ENCODE peak calls at places on chromosomes 16 and 17, in ten cellular contexts. B is A673; V is coronary artery; Y is activated CD8-positive, alpha-beta T cell treated with anti-CD3 and anti-CD28 coated beads for 36 hours; Q is mammary epithelial cell; G is fibroblast of mammary gland; F is hepatocyte; C is psoas muscle; S is OCI-LY7; U is right lobe of liver. N is an unnamed sample.
A peak's percentile ranks its signal among the peaks of the same experiment; 100 is the strongest.

GRCh38 chr17:35986643-35987042 is at the start of gene CCL14:
- DNase-seq in U (no peak), B (no peak), F (no peak), Q (no peak), V (no peak), Y (no peak), S (no peak), G (no peak), C (no peak), N (no peak)

GRCh38 chr16:23304620-23305019 is 2.5 kb downstream of the SCNN1B start:
- DNase-seq in G (no peak), Y (no peak), C (no peak), S (no peak), U (no peak), F (no peak), B (no peak), V (no peak), Q (no peak), N (no peak)

GRCh38 chr16:81843243-81843582 is 64.1 kb downstream of the PLCG2 start:
- DNase-seq in V (no peak), G (no peak), U (no peak), Q (no peak), C (no peak), S (no peak), F (no peak), B (no peak), Y (no peak), N (no peak)

GRCh38 chr17:6831662-6832263 is at the start of gene TEKT1:
- DNase-seq in S (no peak), V (peak; percentile 77), Y (peak; percentile 79), F (peak; percentile 88), C (peak; percentile 76), U (peak; percentile 92), B (peak; percentile 60), G (peak; percentile 74), Q (peak; percentile 76), N (peak; percentile 77)

GRCh38 chr16:17578921-17579876 is 108.4 kb upstream of the XYLT1 start:
- DNase-seq in G (peak; percentile 85), B (peak; percentile 56), Q (peak; percentile 60), F (peak; percentile 85), U (no peak), C (no peak), Y (peak; percentile 71), V (no peak), S (peak; percentile 71), N (peak; percentile 82)

GRCh38 chr17:60969500-60970037 is 291.9 kb downstream of the BCAS3 start:
- DNase-seq in C (no peak), V (no peak), B (no peak), G (no peak), U (no peak), S (no peak), Q (no peak), Y (no peak), F (no peak), N (no peak)

GRCh38 chr16:3112058-3112880 is at the start of gene ZNF205:
- DNase-seq in G (peak; percentile 73), U (peak; percentile 78), C (peak; percentile 77), V (no peak), B (peak; percentile 89), S (no peak), Q (peak; percentile 71), F (peak; percentile 89), Y (no peak), N (peak; percentile 93)

GRCh38 chr17:51734462-51734861 is 424.1 kb downstream of the CA10 start:
- DNase-seq in G (no peak), V (no peak), U (no peak), F (no peak), Q (no peak), Y (peak; percentile 31), C (no peak), B (no peak), S (no peak), N (no peak)

GRCh38 chr16:78988361-78988992 is 612.1 kb downstream of the MAF start:
- DNase-seq in F (no peak), Q (no peak), C (no peak), U (no peak), V (no peak), S (no peak), G (no peak), Y (no peak), B (peak; percentile 13), N (peak; percentile 11)

GRCh38 chr16:29992371-29992967 is 2.9 kb downstream of the HIRIP3 start:
- DNase-seq in G (peak; percentile 38), Q (no peak), U (peak; percentile 21), F (no peak), B (no peak), V (no peak), C (no peak), Y (no peak), S (no peak), N (no peak)

GRCh38 chr17:15649861-15650391 is 30.4 kb upstream of the FBXW10B start:
- DNase-seq in G (peak; percentile 62), Q (peak; percentile 65), F (peak; percentile 42), Y (no peak), B (peak; percentile 41), U (no peak), S (no peak), V (peak; percentile 79), C (no peak), N (peak; percentile 49)

GRCh38 chr17:67105213-67105612 is 60.9 kb downstream of the CACNG1 start:
- DNase-seq in B (no peak), Q (peak; percentile 70), S (no peak), C (no peak), F (no peak), V (no peak), Y (no peak), U (no peak), G (peak; percentile 81), N (no peak)

GRCh38 chr16:23952128-23953041 is 116.6 kb downstream of the PRKCB start:
- DNase-seq in C (no peak), S (no peak), B (peak; percentile 92), Y (peak; percentile 86), U (no peak), Q (no peak), F (peak; percentile 74), V (peak; percentile 26), G (peak; percentile 1), N (no peak)

GRCh38 chr16:3465911-3466584 is 22.6 kb downstream of the NAA60 start:
- DNase-seq in U (no peak), C (no peak), F (no peak), S (no peak), G (no peak), B (no peak), V (no peak), Y (no peak), Q (no peak), N (no peak)

GRCh38 chr16:67593288-67593687 is 31.0 kb downstream of the CTCF start:
- DNase-seq in S (no peak), F (no peak), Q (no peak), C (no peak), Y (no peak), G (no peak), B (peak; percentile 27), V (no peak), U (no peak), N (no peak)

GRCh38 chr16:73157861-73158260 is 109.9 kb upstream of the ZFHX3 start:
- DNase-seq in Q (no peak), V (no peak), C (no peak), G (no peak), B (no peak), U (no peak), F (no peak), Y (no peak), S (no peak), N (no peak)
- TF ChIP-seq CTCF in Q (no peak), V (no peak), C (no peak), G (no peak), B (no peak), U (no peak), F (no peak), Y (no peak), S (no peak), N (no peak)

GRCh38 chr16:50066482-50067289 is 916 bp downstream of the HEATR3 start:
- DNase-seq in V (no peak), G (no peak), Q (no peak), F (no peak), U (no peak), B (no peak), S (peak; percentile 4), C (no peak), Y (no peak), N (no peak)
- TF ChIP-seq CTCF in V (no peak), G (no peak), Q (no peak), F (no peak), U (no peak), B (no peak), S (no peak), C (no peak), Y (no peak), N (no peak)

GRCh38 chr17:17415006-17415405 is 61.8 kb upstream of the MED9 start:
- DNase-seq in G (no peak), U (no peak), Q (no peak), Y (no peak), C (no peak), V (no peak), B (no peak), S (no peak), F (no peak), N (no peak)

GRCh38 chr17:17417718-17418151 is 59.1 kb upstream of the MED9 start:
- DNase-seq in U (no peak), F (peak; percentile 63), G (no peak), B (no peak), Q (no peak), V (no peak), Y (no peak), C (no peak), S (no peak), N (no peak)

GRCh38 chr17:17414316-17414937 is 62.4 kb upstream of the MED9 start:
- DNase-seq in S (no peak), U (no peak), V (no peak), C (peak; percentile 84), Q (peak; percentile 82), G (peak; percentile 93), Y (no peak), F (no peak), B (no peak), N (no peak)

GRCh38 chr17:17416007-17416399 is 60.8 kb upstream of the MED9 start:
- DNase-seq in Q (peak; percentile 72), Y (peak; percentile 51), F (peak; percentile 54), V (no peak), G (peak; percentile 88), S (peak; percentile 89), B (peak; percentile 75), C (no peak), U (no peak), N (peak; percentile 17)

GRCh38 chr17:17416400-17417360 is 60.1 kb upstream of the MED9 start:
- DNase-seq in G (peak; percentile 93), Q (peak; percentile 54), Y (peak; percentile 62), F (peak; percentile 36), B (peak; percentile 35), S (no peak), C (no peak), U (no peak), V (no peak), N (peak; percentile 4)
- TF ChIP-seq CTCF in G (no peak), Q (no peak), Y (no peak), F (no peak), B (no peak), S (no peak), C (no peak), U (no peak), V (no peak), N (no peak)

DNA sequence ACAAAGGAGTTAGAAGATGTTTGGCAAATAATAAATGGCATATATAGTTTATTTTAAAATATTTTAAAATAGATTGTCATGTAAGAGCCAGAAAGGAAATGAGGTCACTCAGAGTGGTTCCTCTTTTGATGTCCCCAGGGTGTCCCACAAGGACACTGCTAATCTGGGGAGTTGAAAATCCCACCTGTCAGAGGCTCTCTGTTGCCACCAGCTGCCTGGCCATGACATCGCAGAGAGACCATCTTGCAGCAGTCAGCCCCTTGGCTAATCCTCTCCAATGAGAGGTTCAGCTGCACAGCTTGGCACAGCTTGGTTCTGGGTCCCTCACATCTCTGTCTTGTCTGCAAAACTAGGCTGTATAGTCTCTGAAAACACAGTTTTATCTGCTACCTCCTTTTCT is 11.0 kb upstream of the RBFOX1 start:
- DNase-seq in B (no peak), C (no peak), G (no peak), F (no peak), V (no peak), Y (no peak), Q (no peak), U (no peak), S (peak; percentile 1), N (no peak)
- TF ChIP-seq CTCF in B (no peak), C (no peak), G (no peak), F (no peak), V (no peak), Y (no peak), Q (no peak), U (no peak), S (no peak), N (no peak)

N was measured in Calu3.